ENCODE peak calls at places on chromosomes 11 and 22, in four cellular contexts. One of them, this sample, is unnamed.

GRCh38 chr11:118002010-118002540 is 15.9 kb downstream of the IL10RA start:
- DNase-seq in RWPE1: no peak
- DNase-seq in A549: no peak
- DNase-seq in astrocyte of the hippocampus: no peak
- DNase-seq in this sample: no peak

GRCh38 chr11:23688835-23689234 is 808.0 kb upstream of the LUZP2 start:
- DNase-seq in A549: no peak
- DNase-seq in astrocyte of the hippocampus: no peak
- DNase-seq in RWPE1: no peak
- DNase-seq in this sample: no peak

GRCh38 chr11:13118194-13118593 is 109.1 kb downstream of the RASSF10 start:
- DNase-seq in RWPE1: peak
- DNase-seq in A549: peak
- DNase-seq in astrocyte of the hippocampus: peak
- DNase-seq in this sample: peak

GRCh38 chr11:7638710-7639642 is 34.3 kb downstream of the CYB5R2 start:
- DNase-seq in RWPE1: no peak
- DNase-seq in astrocyte of the hippocampus: no peak
- DNase-seq in A549: no peak
- DNase-seq in this sample: no peak

GRCh38 chr22:28015676-28016601 is 96.9 kb upstream of the PITPNB start:
- DNase-seq in astrocyte of the hippocampus: no peak
- DNase-seq in RWPE1: no peak
- DNase-seq in A549: no peak
- DNase-seq in this sample: no peak

GRCh38 chr11:41845066-41845465 is 385.6 kb upstream of the LRRC4C start:
- DNase-seq in RWPE1: no peak
- DNase-seq in astrocyte of the hippocampus: no peak
- DNase-seq in A549: no peak
- DNase-seq in this sample: no peak

GRCh38 chr11:36509265-36509664 is 807 bp downstream of the TRAF6 start:
- DNase-seq in astrocyte of the hippocampus: peak
- DNase-seq in RWPE1: peak
- DNase-seq in A549: no peak
- DNase-seq in this sample: peak

GRCh38 chr22:49207008-49207775 is 620.5 kb downstream of the BRD1 start:
- DNase-seq in astrocyte of the hippocampus: no peak
- DNase-seq in A549: no peak
- DNase-seq in RWPE1: no peak
- DNase-seq in this sample: no peak

GRCh38 chr11:75565916-75566762 is 4.1 kb downstream of the SERPINH1 start:
- DNase-seq in astrocyte of the hippocampus: no peak
- DNase-seq in A549: no peak
- DNase-seq in RWPE1: no peak
- DNase-seq in this sample: no peak

GRCh38 chr22:39332441-39333064 is 13.1 kb upstream of the RPL3 start:
- DNase-seq in A549: no peak
- DNase-seq in astrocyte of the hippocampus: no peak
- DNase-seq in RWPE1: no peak
- DNase-seq in this sample: peak

GRCh38 chr22:48362736-48363404 is 1464.8 kb downstream of the BRD1 start:
- DNase-seq in A549: no peak
- DNase-seq in astrocyte of the hippocampus: no peak
- DNase-seq in RWPE1: no peak
- DNase-seq in this sample: no peak

GRCh38 chr11:1876361-1877063 is 15.2 kb downstream of the PRR33 start:
- DNase-seq in astrocyte of the hippocampus: peak
- DNase-seq in A549: peak
- DNase-seq in RWPE1: peak
- DNase-seq in this sample: no peak

GRCh38 chr22:44815099-44816070 is 63.0 kb downstream of the ARHGAP8 start:
- DNase-seq in A549: no peak
- DNase-seq in astrocyte of the hippocampus: no peak
- DNase-seq in RWPE1: no peak
- DNase-seq in this sample: no peak

GRCh38 chr11:102730036-102730815 is 5.5 kb upstream of the MMP8 start:
- DNase-seq in RWPE1: no peak
- DNase-seq in A549: no peak
- DNase-seq in astrocyte of the hippocampus: no peak
- DNase-seq in this sample: no peak

GRCh38 chr11:67118059-67118766 is 850 bp upstream of the KDM2A start:
- DNase-seq in astrocyte of the hippocampus: peak
- DNase-seq in A549: peak
- DNase-seq in RWPE1: peak
- DNase-seq in this sample: no peak

GRCh38 chr22:45131749-45132148 is 32.0 kb upstream of the NUP50 start:
- DNase-seq in astrocyte of the hippocampus: no peak
- DNase-seq in RWPE1: no peak
- DNase-seq in A549: no peak
- DNase-seq in this sample: no peak

GRCh38 chr11:119800171-119800570 is 71.2 kb upstream of the NECTIN1 start:
- DNase-seq in RWPE1: no peak
- DNase-seq in astrocyte of the hippocampus: peak
- DNase-seq in A549: no peak
- DNase-seq in this sample: no peak

GRCh38 chr11:45655347-45655756 is 10.1 kb downstream of the CHST1 start:
- DNase-seq in A549: peak
- DNase-seq in astrocyte of the hippocampus: peak
- DNase-seq in RWPE1: peak
- DNase-seq in this sample: peak

GRCh38 chr11:44978279-44978960 is 27.7 kb upstream of the TP53I11 start:
- DNase-seq in RWPE1: no peak
- DNase-seq in A549: no peak
- DNase-seq in astrocyte of the hippocampus: no peak
- DNase-seq in this sample: no peak

GRCh38 chr11:113384551-113384950 is 3.0 kb upstream of the ANKK1 start:
- DNase-seq in A549: no peak
- DNase-seq in astrocyte of the hippocampus: peak
- DNase-seq in RWPE1: peak
- DNase-seq in this sample: peak

GRCh38 chr22:37354271-37355069 is 72.2 kb downstream of the CYTH4 start:
- DNase-seq in RWPE1: no peak
- DNase-seq in A549: no peak
- DNase-seq in astrocyte of the hippocampus: no peak
- DNase-seq in this sample: no peak

GRCh38 chr11:69870772-69871171 is 51.6 kb upstream of the FGF3 start:
- DNase-seq in A549: no peak
- DNase-seq in astrocyte of the hippocampus: no peak
- DNase-seq in RWPE1: no peak
- DNase-seq in this sample: no peak

GRCh38 chr11:30445056-30445455 is 122.2 kb downstream of the ARL14EP start:
- DNase-seq in RWPE1: no peak
- DNase-seq in A549: no peak
- DNase-seq in astrocyte of the hippocampus: peak
- DNase-seq in this sample: peak

GRCh38 chr11:3223932-3224729 is 5.5 kb upstream of the MRGPRG start:
- DNase-seq in A549: no peak
- DNase-seq in astrocyte of the hippocampus: no peak
- DNase-seq in RWPE1: no peak
- DNase-seq in this sample: no peak

This sample was measured in renal cortical epithelial cell.